ENCODE peak calls at places on chromosomes 12 and 14, in seven cellular contexts. V is heart left ventricle; M is adipocyte; X is pancreas; N is testis; U is naive thymus-derived CD4-positive, alpha-beta T cell; B is astrocyte. H is an unnamed sample.

GRCh38 chr14:100914597-100915021 is 11.1 kb upstream of the RTL1 start:
- DNase-seq in V (no peak), M (no peak), X (no peak), N (no peak), U (no peak), B (peak; percentile 53), H (no peak)

GRCh38 chr12:64091186-64091585 is 130.9 kb downstream of the KICS2 start:
- DNase-seq in V (no peak), M (no peak), X (no peak), N (no peak), U (no peak), B (no peak), H (no peak)

GRCh38 chr12:32298917-32299316 is 100.4 kb upstream of the FGD4 start:
- DNase-seq in V (no peak), M (peak; percentile 77), X (no peak), N (no peak), U (no peak), B (no peak), H (no peak)

GRCh38 chr14:53956427-53957201 is at the start of gene BMP4:
- DNase-seq in V (peak; percentile 90), M (peak; percentile 41), X (peak; percentile 68), N (peak; percentile 48), U (no peak), B (peak; percentile 46), H (peak; percentile 64)

GRCh38 chr14:99884834-99885648 is 91.8 kb downstream of the EML1 start:
- DNase-seq in V (no peak), M (peak; percentile 90), X (no peak), N (peak; percentile 46), U (peak; percentile 26), B (peak; percentile 47), H (peak; percentile 80)

GRCh38 chr14:81710232-81710845 is 176.7 kb upstream of the SEL1L start:
- DNase-seq in V (no peak), M (peak; percentile 32), X (no peak), N (peak; percentile 35), U (no peak), B (no peak), H (peak; percentile 62)

GRCh38 chr14:54893151-54893760 is 9.4 kb downstream of the GCH1 start:
- DNase-seq in V (no peak), M (peak; percentile 83), X (no peak), N (peak; percentile 39), U (no peak), B (peak; percentile 52), H (peak; percentile 74)

GRCh38 chr14:95551435-95551834 is 16.6 kb downstream of the GLRX5 start:
- DNase-seq in V (no peak), M (no peak), X (no peak), N (no peak), U (no peak), B (no peak), H (no peak)

GRCh38 chr12:72444566-72444965 is 172.4 kb downstream of the TRHDE start:
- DNase-seq in V (no peak), M (no peak), X (no peak), N (no peak), U (no peak), B (no peak), H (no peak)

GRCh38 chr14:72558721-72559120 is 335.2 kb downstream of the DPF3 start:
- DNase-seq in V (no peak), M (no peak), X (no peak), N (peak; percentile 48), U (no peak), B (peak; percentile 96), H (peak; percentile 13)

GRCh38 chr14:37515761-37516160 is 79.3 kb downstream of the FOXA1 start:
- DNase-seq in V (no peak), M (no peak), X (no peak), N (no peak), U (no peak), B (no peak), H (no peak)

GRCh38 chr14:52856139-52856538 is 64.7 kb upstream of the GNPNAT1 start:
- DNase-seq in V (no peak), M (no peak), X (no peak), N (no peak), U (no peak), B (peak; percentile 72), H (no peak)

GRCh38 chr14:77822307-77822706 is 22.4 kb downstream of the ADCK1 start:
- DNase-seq in V (no peak), M (no peak), X (no peak), N (no peak), U (no peak), B (no peak), H (peak; percentile 18)

GRCh38 chr12:96534339-96534738 is 45.0 kb downstream of the CFAP54 start:
- DNase-seq in V (no peak), M (peak; percentile 4), X (no peak), N (no peak), U (no peak), B (no peak), H (peak; percentile 51)

GRCh38 chr12:3311027-3311402 is 180.0 kb upstream of the PRMT8 start:
- DNase-seq in V (no peak), M (no peak), X (peak; percentile 87), N (no peak), U (no peak), B (peak; percentile 30), H (no peak)

GRCh38 chr12:19080918-19081317 is 48.6 kb upstream of the PLEKHA5 start:
- DNase-seq in V (no peak), M (no peak), X (no peak), N (no peak), U (no peak), B (no peak), H (no peak)

GRCh38 chr12:6549379-6550151 is 6.3 kb downstream of the IFFO1 start:
- DNase-seq in V (no peak), M (no peak), X (no peak), N (no peak), U (no peak), B (no peak), H (no peak)

GRCh38 chr12:6548556-6549378 is 7.1 kb downstream of the IFFO1 start:
- DNase-seq in V (no peak), M (peak; percentile 78), X (no peak), N (no peak), U (no peak), B (peak; percentile 78), H (peak; percentile 77)

GRCh38 chr12:6547566-6547965 is 8.3 kb downstream of the IFFO1 start:
- DNase-seq in V (no peak), M (no peak), X (no peak), N (no peak), U (no peak), B (no peak), H (no peak)

GRCh38 chr12:6547987-6548386 is 7.9 kb downstream of the IFFO1 start:
- DNase-seq in V (no peak), M (peak; percentile 85), X (no peak), N (peak; percentile 71), U (no peak), B (peak; percentile 88), H (peak; percentile 85)

GRCh38 chr12:6546016-6546415 is 9.8 kb downstream of the IFFO1 start:
- DNase-seq in V (no peak), M (no peak), X (no peak), N (no peak), U (no peak), B (no peak), H (no peak)
- H3K36me3 ChIP-seq in V (peaks cover 6% of the 10 kb centered on the region), M (peaks cover 30% of the 10 kb centered on the region), X (no peaks in the 10 kb centered on the region), N (peaks cover 3% of the 10 kb centered on the region), U (peaks cover 12% of the 10 kb centered on the region), B (peaks cover 16% of the 10 kb centered on the region), H (peaks cover 21% of the 10 kb centered on the region)

GRCh38 chr12:103778781-103779180 is 62.3 kb downstream of the NT5DC3 start:
- DNase-seq in V (no peak), M (no peak), X (no peak), N (no peak), U (no peak), B (no peak), H (no peak)

GRCh38 chr12:103782399-103782798 is 58.6 kb downstream of the NT5DC3 start:
- DNase-seq in V (no peak), M (no peak), X (no peak), N (no peak), U (no peak), B (no peak), H (no peak)

GRCh38 chr12:103780992-103781391 is 60.0 kb downstream of the NT5DC3 start:
- DNase-seq in V (no peak), M (no peak), X (no peak), N (no peak), U (no peak), B (no peak), H (no peak)

GRCh38 chr12:103780093-103780440 is 61.0 kb downstream of the NT5DC3 start:
- DNase-seq in V (no peak), M (peak; percentile 18), X (no peak), N (no peak), U (no peak), B (peak; percentile 33), H (peak; percentile 23)

DNA sequence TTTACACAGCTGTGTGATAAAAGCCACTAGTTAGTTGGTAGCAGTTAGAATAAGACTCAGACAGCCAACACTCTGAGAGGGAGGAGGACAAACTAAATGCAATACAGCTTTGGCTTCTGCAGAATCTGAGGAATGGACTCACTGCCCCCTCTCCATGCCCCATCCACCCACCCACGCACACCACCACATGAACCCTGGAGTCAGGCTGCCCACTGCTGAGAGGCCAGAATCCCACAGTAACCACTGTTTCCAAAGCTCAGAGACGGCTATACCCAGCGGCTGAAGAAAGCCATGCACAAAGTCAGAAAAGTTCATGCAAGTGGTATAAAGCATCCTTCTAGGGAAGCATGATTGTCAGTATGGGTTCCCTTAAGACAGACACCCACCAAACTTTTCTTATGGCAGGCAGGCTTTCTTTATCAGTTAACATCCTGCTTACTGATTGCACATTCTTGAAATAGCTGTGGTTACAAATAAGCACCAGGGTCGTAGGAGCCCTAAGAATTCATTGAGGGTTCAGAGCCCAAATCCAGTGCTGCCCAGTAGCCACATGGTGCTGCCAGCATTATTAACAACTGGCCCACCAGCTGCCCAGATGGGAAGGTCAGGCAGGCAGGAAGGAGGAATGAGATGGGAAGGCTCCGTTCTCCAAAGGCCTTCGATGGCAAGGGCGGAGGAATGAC is 61.5 kb downstream of the NT5DC3 start:
- DNase-seq in V (no peak), M (peak; percentile 28), X (no peak), N (no peak), U (no peak), B (peak; percentile 41), H (no peak)
- H3K36me3 ChIP-seq in V (no peaks in the 10 kb centered on the region), M (peaks cover 65% of the 10 kb centered on the region), X (no peaks in the 10 kb centered on the region), N (no peaks in the 10 kb centered on the region), U (no peaks in the 10 kb centered on the region), B (peaks cover 31% of the 10 kb centered on the region), H (no peaks in the 10 kb centered on the region)

DNA sequence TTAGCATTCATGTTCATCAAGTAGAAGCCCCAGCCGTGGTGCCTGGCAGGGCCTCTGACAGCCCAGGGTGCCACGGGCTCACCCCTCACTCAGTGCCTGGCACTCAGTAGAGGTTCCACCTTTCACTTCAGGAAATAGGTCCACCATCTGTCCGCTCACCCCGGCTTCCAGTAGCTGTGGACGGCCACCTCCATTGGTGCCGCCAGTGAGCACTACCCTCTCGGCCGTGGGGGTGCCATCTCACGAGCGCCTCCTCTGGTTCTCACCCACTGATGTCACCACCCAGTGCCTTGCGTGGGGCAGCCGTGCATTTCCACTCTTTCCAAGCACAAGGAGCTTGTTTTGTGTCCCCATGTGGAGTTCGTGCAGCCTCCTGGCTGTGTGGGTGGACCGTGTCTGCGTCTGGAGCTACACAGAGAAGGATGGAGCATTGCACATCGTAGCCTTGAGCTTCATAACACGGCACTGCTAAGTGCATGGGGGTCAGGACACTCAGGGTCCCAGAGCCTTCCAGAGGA is 41.0 kb upstream of the MMP17 start:
- DNase-seq in V (no peak), M (no peak), X (no peak), N (no peak), U (no peak), B (no peak), H (no peak)
- H3K36me3 ChIP-seq in V (peaks cover 3% of the 10 kb centered on the region), M (peaks cover 68% of the 10 kb centered on the region), X (no peaks in the 10 kb centered on the region), N (no peaks in the 10 kb centered on the region), U (peaks cover 3% of the 10 kb centered on the region), B (peaks cover 23% of the 10 kb centered on the region), H (peaks cover 25% of the 10 kb centered on the region)

GRCh38 chr12:111705672-111706071 is 19.8 kb downstream of the ACAD10 start:
- DNase-seq in V (no peak), M (no peak), X (no peak), N (no peak), U (no peak), B (no peak), H (peak; percentile 63)

GRCh38 chr12:111699962-111700361 is 14.1 kb downstream of the ACAD10 start:
- DNase-seq in V (no peak), M (no peak), X (no peak), N (no peak), U (no peak), B (no peak), H (no peak)
- H3K36me3 ChIP-seq in V (peaks cover 12% of the 10 kb centered on the region), M (peaks cover 44% of the 10 kb centered on the region), X (no peaks in the 10 kb centered on the region), N (no peaks in the 10 kb centered on the region), U (peaks cover 9% of the 10 kb centered on the region), B (peaks cover 17% of the 10 kb centered on the region), H (peaks cover 37% of the 10 kb centered on the region)

H was measured in cardiac muscle cell.